ENCODE peak calls at places on chromosomes 3 and 15, in five cellular contexts. X is GM13977, Q is stomach, D is tibial artery, J is GM10248. B is an unnamed sample.

GRCh38 chr3:134650431-134651346 is at the start of gene KY:
- DNase-seq in X (no peak), Q (peak; percentile 54), D (no peak), J (peak; percentile 21), B (no peak)

GRCh38 chr3:124246949-124247348 is 255.0 kb upstream of the ROPN1 start:
- DNase-seq in X (peak; percentile 45), Q (no peak), D (no peak), J (peak; percentile 32), B (no peak)

GRCh38 chr3:187558990-187559389 is 111.2 kb downstream of the SST start:
- DNase-seq in X (no peak), Q (no peak), D (no peak), J (no peak), B (no peak)

GRCh38 chr3:167487556-167487955 is 13.7 kb upstream of the SERPINI2 start:
- DNase-seq in X (no peak), Q (no peak), D (no peak), J (no peak), B (no peak)

GRCh38 chr3:148333091-148333490 is 364.6 kb upstream of the AGTR1 start:
- DNase-seq in X (no peak), Q (no peak), D (no peak), J (no peak), B (no peak)

GRCh38 chr3:34260266-34260990 is 462.0 kb downstream of the PDCD6IP start:
- DNase-seq in X (peak; percentile 41), Q (peak; percentile 61), D (peak; percentile 47), J (peak; percentile 54), B (no peak)

GRCh38 chr3:188337232-188337631 is 183.3 kb downstream of the LPP start:
- DNase-seq in X (no peak), Q (no peak), D (no peak), J (no peak), B (no peak)

GRCh38 chr3:123067689-123068226 is 933 bp downstream of the PDIA5 start:
- DNase-seq in X (no peak), Q (no peak), D (no peak), J (no peak), B (no peak)

GRCh38 chr3:162436826-162437225 is 940.2 kb downstream of the OTOL1 start:
- DNase-seq in X (no peak), Q (no peak), D (no peak), J (no peak), B (no peak)

GRCh38 chr15:55407631-55407948 is 569 bp downstream of the CCPG1 start:
- DNase-seq in X (no peak), Q (no peak), D (no peak), J (no peak), B (no peak)

GRCh38 chr3:111906667-111907066 is 47.6 kb downstream of the PHLDB2 start:
- DNase-seq in X (no peak), Q (no peak), D (no peak), J (no peak), B (no peak)

GRCh38 chr3:16738451-16738850 is 133.2 kb upstream of the DAZL start:
- DNase-seq in X (no peak), Q (no peak), D (no peak), J (no peak), B (no peak)

GRCh38 chr3:129829640-129830039 is 63.9 kb downstream of the TMCC1 start:
- DNase-seq in X (peak; percentile 20), Q (no peak), D (peak; percentile 31), J (peak; percentile 19), B (no peak)

GRCh38 chr3:195895078-195895899 is 13.1 kb downstream of the TNK2 start:
- DNase-seq in X (peak; percentile 89), Q (peak; percentile 52), D (peak; percentile 54), J (peak; percentile 82), B (no peak)

GRCh38 chr15:26667222-26667988 is 105.5 kb downstream of the GABRB3 start:
- DNase-seq in X (no peak), Q (peak; percentile 31), D (no peak), J (no peak), B (no peak)

GRCh38 chr3:131717493-131717892 is 214.7 kb upstream of the MRPL3 start:
- DNase-seq in X (no peak), Q (no peak), D (no peak), J (no peak), B (no peak)

GRCh38 chr3:194273396-194274310 is 77.5 kb downstream of the CPN2 start:
- DNase-seq in X (no peak), Q (no peak), D (peak; percentile 15), J (no peak), B (peak; percentile 71)

GRCh38 chr3:56839784-56840724 is 38.3 kb upstream of the ARHGEF3 start:
- DNase-seq in X (no peak), Q (no peak), D (no peak), J (no peak), B (no peak)

GRCh38 chr3:143099690-143100089 is 19.9 kb upstream of the CHST2 start:
- DNase-seq in X (no peak), Q (no peak), D (no peak), J (no peak), B (no peak)

GRCh38 chr3:155228636-155229035 is 64.8 kb downstream of the STRIT1 start:
- DNase-seq in X (no peak), Q (no peak), D (no peak), J (no peak), B (no peak)
- TF ChIP-seq CTCF in X (no peak), Q (no peak), D (no peak), J (no peak), B (no peak)

DNA sequence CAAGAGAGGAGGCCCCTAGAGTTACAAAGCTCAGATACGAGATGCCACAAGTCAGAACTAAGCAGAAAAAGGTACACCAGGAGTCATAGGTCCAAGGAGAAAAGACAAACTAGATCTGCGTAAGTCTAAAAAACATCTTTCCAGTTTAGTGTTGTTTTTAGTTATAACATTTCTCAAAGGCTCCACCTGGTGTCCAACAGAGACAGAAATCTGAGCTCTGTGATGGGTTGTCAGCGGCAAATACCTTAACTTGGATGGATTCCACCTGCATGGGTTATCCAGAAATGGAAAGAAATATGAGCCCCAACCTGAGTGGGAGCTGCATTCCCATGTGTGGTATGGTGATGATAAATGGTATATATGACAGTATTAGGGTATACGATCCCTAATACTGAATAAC is 238.6 kb upstream of the CHRM5 start:
- DNase-seq in X (no peak), Q (no peak), D (no peak), J (no peak), B (no peak)
- TF ChIP-seq CTCF in X (no peak), Q (no peak), D (no peak), J (peak; percentile 6), B (peak; percentile 74)

GRCh38 chr3:141421186-141421585 is 52.9 kb downstream of the ZBTB38 start:
- DNase-seq in X (no peak), Q (no peak), D (no peak), J (no peak), B (no peak)
- TF ChIP-seq CTCF in X (no peak), Q (no peak), D (no peak), J (no peak), B (no peak)

DNA sequence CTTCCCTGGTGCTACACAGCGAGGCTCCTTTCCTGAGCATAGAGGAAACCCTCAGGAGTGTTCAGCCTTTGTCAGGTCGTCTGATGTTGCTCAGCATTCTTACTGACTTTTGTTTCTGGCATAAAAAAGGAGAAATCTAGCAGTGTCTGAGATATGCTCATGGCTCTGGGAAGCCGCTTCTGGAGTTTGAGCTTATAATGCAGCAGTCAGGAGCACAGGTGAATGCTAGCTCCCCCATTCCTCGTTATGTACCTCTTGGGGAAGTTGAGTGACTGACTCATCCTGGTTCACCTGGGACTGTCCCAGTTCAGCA is 49.2 kb upstream of the MYZAP start:
- DNase-seq in X (no peak), Q (no peak), D (no peak), J (no peak), B (no peak)
- TF ChIP-seq CTCF in X (no peak), Q (no peak), D (no peak), J (no peak), B (peak; percentile 14)

GRCh38 chr15:34297059-34297458 is 40.5 kb downstream of the SLC12A6 start:
- DNase-seq in X (no peak), Q (no peak), D (no peak), J (no peak), B (no peak)
- TF ChIP-seq CTCF in X (no peak), Q (no peak), D (no peak), J (no peak), B (no peak)

DNA sequence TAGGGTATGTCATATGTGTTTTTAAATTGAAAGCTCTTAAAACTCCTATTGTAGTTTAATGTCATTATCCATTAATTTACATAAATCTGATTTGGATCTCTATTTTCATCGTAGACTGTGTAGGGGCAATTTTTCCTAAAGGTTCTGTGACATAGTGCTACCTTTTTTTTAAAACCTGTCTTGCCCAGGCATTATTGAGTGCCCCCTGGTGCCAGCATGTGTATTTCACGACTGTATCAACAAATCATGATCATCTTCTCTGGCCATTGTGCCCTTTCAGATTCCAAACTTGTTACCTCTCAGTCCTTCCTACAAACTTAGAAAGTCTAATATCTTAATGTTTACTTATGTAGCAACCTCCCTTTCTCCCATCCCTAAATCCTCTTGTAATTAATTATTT is 97.2 kb upstream of the FLNB start:
- DNase-seq in X (no peak), Q (no peak), D (no peak), J (no peak), B (no peak)
- TF ChIP-seq CTCF in X (peak; percentile 35), Q (no peak), D (peak; percentile 14), J (no peak), B (peak; percentile 76)

GRCh38 chr3:146598486-146598885 is 6.7 kb downstream of the PLSCR5 start:
- DNase-seq in X (no peak), Q (no peak), D (no peak), J (no peak), B (no peak)

GRCh38 chr3:146593776-146594175 is 11.4 kb downstream of the PLSCR5 start:
- DNase-seq in X (no peak), Q (no peak), D (no peak), J (no peak), B (no peak)

GRCh38 chr3:146590521-146590920 is 14.6 kb downstream of the PLSCR5 start:
- DNase-seq in X (no peak), Q (no peak), D (no peak), J (no peak), B (no peak)

GRCh38 chr3:146589899-146590508 is 15.1 kb downstream of the PLSCR5 start:
- DNase-seq in X (peak; percentile 13), Q (no peak), D (no peak), J (peak; percentile 8), B (no peak)

DNA sequence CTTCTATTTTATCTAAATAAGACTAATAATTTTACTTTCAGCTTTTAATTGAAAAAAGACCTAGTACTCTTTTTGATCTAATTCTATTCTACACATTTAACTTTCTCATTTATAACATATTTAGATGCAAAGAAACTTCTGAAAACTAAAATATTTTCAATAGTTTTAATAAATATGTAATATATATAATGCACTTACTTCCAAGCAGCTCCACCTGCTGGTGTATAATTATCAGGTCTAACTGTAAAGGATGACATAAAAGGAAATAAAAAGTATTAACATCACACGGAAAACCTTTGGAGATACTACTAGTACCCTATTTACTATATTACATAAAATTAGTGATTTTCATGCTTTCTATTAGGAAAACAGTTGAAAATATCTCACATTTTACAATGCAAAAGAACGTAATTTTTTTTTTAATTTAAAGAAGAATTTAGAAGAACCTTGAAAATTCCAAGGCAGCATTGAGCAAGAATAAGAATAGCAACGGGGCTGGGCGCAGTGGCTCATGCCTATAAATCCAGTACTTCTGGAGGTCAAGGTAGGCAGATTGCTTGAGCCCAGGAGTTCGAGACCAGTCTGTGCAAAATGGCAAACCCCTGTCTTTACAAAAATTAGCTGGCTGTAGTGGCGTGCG is 10.2 kb downstream of the PLSCR5 start:
- DNase-seq in X (no peak), Q (no peak), D (no peak), J (no peak), B (no peak)
- TF ChIP-seq CTCF in X (peak; percentile 28), Q (no peak), D (no peak), J (peak; percentile 35), B (peak; percentile 83)

B was measured in chondrocyte.